ENCODE peak calls at places on chromosomes 3 and 15, in four cellular contexts. M, I, P and J are unnamed samples.

GRCh38 chr3:59499954-59500353 is 450.1 kb upstream of the CFAP20DC start:
- DNase-seq in M (no peak), I (no peak), P (no peak), J (no peak)

GRCh38 chr15:67048281-67049279 is 16.8 kb upstream of the SMAD3 start:
- DNase-seq in P (peak), I (peak), M (no peak), J (no peak)

GRCh38 chr15:63600001-63600645 is 2.9 kb downstream of the FBXL22 start:
- DNase-seq in P (no peak), I (peak), M (no peak), J (peak)

GRCh38 chr15:79572691-79573340 is 140.7 kb downstream of the MINAR1 start:
- DNase-seq in I (no peak), P (no peak), M (no peak), J (no peak)

GRCh38 chr3:100697183-100697582 is 12.1 kb upstream of the TFG start:
- DNase-seq in M (no peak), P (no peak), I (peak), J (no peak)

GRCh38 chr3:24388611-24389010 is 106.0 kb downstream of the THRB start:
- DNase-seq in P (no peak), M (no peak), I (no peak), J (no peak)

GRCh38 chr3:11134794-11135193 is 19.5 kb upstream of the HRH1 start:
- DNase-seq in I (no peak), M (no peak), P (no peak), J (no peak)

GRCh38 chr3:31455524-31455923 is 77.2 kb upstream of the STT3B start:
- DNase-seq in M (no peak), I (no peak), P (no peak), J (no peak)

GRCh38 chr15:32856753-32857152 is 138.9 kb downstream of the GREM1 start:
- DNase-seq in I (no peak), M (no peak), P (no peak), J (no peak)

GRCh38 chr15:41946970-41947369 is 25.4 kb downstream of the EHD4 start:
- DNase-seq in I (no peak), M (no peak), P (no peak), J (no peak)

GRCh38 chr3:141306276-141306675 is 62.0 kb upstream of the ZBTB38 start:
- DNase-seq in P (no peak), I (no peak), M (no peak), J (no peak)

GRCh38 chr3:10443272-10443671 is 62.1 kb downstream of the ATP2B2 start:
- DNase-seq in M (no peak), P (no peak), I (no peak), J (no peak)

GRCh38 chr15:43492266-43492665 is 690 bp downstream of the TP53BP1 start:
- DNase-seq in M (peak), P (no peak), I (no peak), J (no peak)

GRCh38 chr3:139292933-139293664 is 50.7 kb upstream of the MRPS22 start:
- DNase-seq in M (no peak), I (no peak), P (no peak), J (no peak)

GRCh38 chr3:62252614-62253147 is 120.7 kb downstream of the FEZF2 start:
- DNase-seq in P (no peak), M (no peak), I (peak), J (no peak)

GRCh38 chr3:79011821-79012529 is 755.8 kb downstream of the ROBO1 start:
- DNase-seq in I (no peak), P (no peak), M (no peak), J (no peak)